ENCODE peak calls at places on chromosome 19, in nine cellular contexts. Q is astrocyte of the spinal cord, O is tibial artery, R is epithelial cell of esophagus, I is IMR-90, W is heart left ventricle, F is adrenal gland, G is Caco-2, T is fibroblast of lung. S is an unnamed sample.

GRCh38 chr19:6402834-6403608 is 10.1 kb upstream of the GTF2F1 start:
- DNase-seq in Q (peak), O (no peak), R (no peak), I (peak), W (no peak), F (no peak), G (peak), T (peak), S (peak)

GRCh38 chr19:30898353-30899103 is 450.7 kb downstream of the TSHZ3 start:
- DNase-seq in Q (no peak), O (no peak), R (no peak), I (no peak), W (no peak), F (no peak), G (no peak), T (no peak), S (no peak)

GRCh38 chr19:47019431-47020041 is at the start of gene NPAS1:
- DNase-seq in Q (no peak), O (no peak), R (no peak), I (no peak), W (no peak), F (no peak), G (no peak), T (no peak), S (no peak)

GRCh38 chr19:50173144-50173543 is 10.1 kb upstream of the IZUMO2 start:
- DNase-seq in Q (no peak), O (no peak), R (no peak), I (no peak), W (no peak), F (no peak), G (peak), T (no peak), S (no peak)

GRCh38 chr19:39200066-39200817 is 3.5 kb downstream of the NCCRP1 start:
- DNase-seq in Q (no peak), O (no peak), R (no peak), I (no peak), W (no peak), F (no peak), G (no peak), T (no peak), S (no peak)

GRCh38 chr19:1140673-1141072 is 33.4 kb downstream of the SBNO2 start:
- DNase-seq in Q (no peak), O (no peak), R (no peak), I (no peak), W (no peak), F (no peak), G (no peak), T (no peak), S (no peak)

GRCh38 chr19:1673645-1674292 is 21.4 kb upstream of the TCF3 start:
- DNase-seq in Q (no peak), O (no peak), R (no peak), I (no peak), W (no peak), F (no peak), G (no peak), T (no peak), S (no peak)

GRCh38 chr19:55441692-55442321 is 1.3 kb downstream of the SHISA7 start:
- DNase-seq in Q (no peak), O (no peak), R (peak), I (no peak), W (no peak), F (no peak), G (no peak), T (no peak), S (no peak)

GRCh38 chr19:41701401-41702075 is 6.9 kb upstream of the CEACAM5 start:
- DNase-seq in Q (no peak), O (no peak), R (no peak), I (no peak), W (no peak), F (no peak), G (peak), T (no peak), S (no peak)

GRCh38 chr19:37983916-37984315 is 76.9 kb downstream of the SIPA1L3 start:
- DNase-seq in Q (no peak), O (peak), R (peak), I (no peak), W (no peak), F (no peak), G (no peak), T (no peak), S (no peak)

GRCh38 chr19:2555422-2556220 is 79.7 kb downstream of the GADD45B start:
- DNase-seq in Q (no peak), O (peak), R (no peak), I (no peak), W (no peak), F (no peak), G (no peak), T (no peak), S (no peak)

GRCh38 chr19:57708641-57709354 is at the start of gene ZNF154:
- DNase-seq in Q (peak), O (no peak), R (peak), I (peak), W (peak), F (peak), G (no peak), T (peak), S (peak)

GRCh38 chr19:30552593-30552992 is 180.4 kb downstream of the ZNF536 start:
- DNase-seq in Q (no peak), O (no peak), R (no peak), I (no peak), W (no peak), F (no peak), G (no peak), T (no peak), S (no peak)

GRCh38 chr19:43318796-43319314 is 34.6 kb upstream of the CD177 start:
- DNase-seq in Q (no peak), O (no peak), R (no peak), I (no peak), W (no peak), F (no peak), G (no peak), T (no peak), S (no peak)

GRCh38 chr19:13212759-13213330 is 62.6 kb downstream of the IER2 start:
- DNase-seq in Q (peak), O (peak), R (peak), I (peak), W (peak), F (peak), G (peak), T (peak), S (peak)

GRCh38 chr19:2949939-2950285 is 5.1 kb upstream of the ZNF77 start:
- DNase-seq in Q (peak), O (no peak), R (peak), I (peak), W (peak), F (peak), G (peak), T (no peak), S (peak)

GRCh38 chr19:49400034-49400433 is 12.0 kb downstream of the KASH5 start:
- DNase-seq in Q (no peak), O (no peak), R (peak), I (peak), W (no peak), F (no peak), G (no peak), T (peak), S (no peak)

GRCh38 chr19:14023404-14024235 is 4.3 kb upstream of the RLN3 start:
- DNase-seq in Q (peak), O (no peak), R (peak), I (peak), W (no peak), F (peak), G (peak), T (no peak), S (peak)

GRCh38 chr19:13825489-13826475 is 30.5 kb downstream of the ZSWIM4 start:
- DNase-seq in Q (no peak), O (no peak), R (peak), I (no peak), W (no peak), F (no peak), G (peak), T (no peak), S (no peak)

GRCh38 chr19:47729468-47729798 is 15.9 kb upstream of the NOP53 start:
- DNase-seq in Q (peak), O (peak), R (peak), I (peak), W (peak), F (no peak), G (peak), T (peak), S (peak)

GRCh38 chr19:932647-933552 is 7.1 kb downstream of the ARID3A start:
- DNase-seq in Q (peak), O (no peak), R (peak), I (peak), W (peak), F (peak), G (peak), T (peak), S (peak)

GRCh38 chr19:2641332-2641698 is 61.2 kb downstream of the GNG7 start:
- DNase-seq in Q (no peak), O (no peak), R (no peak), I (no peak), W (no peak), F (no peak), G (no peak), T (no peak), S (no peak)

GRCh38 chr19:38506723-38507550 is 73.4 kb downstream of the RYR1 start:
- DNase-seq in Q (peak), O (no peak), R (peak), I (no peak), W (peak), F (peak), G (peak), T (no peak), S (peak)

GRCh38 chr19:46494115-46494935 is 1.3 kb downstream of the PNMA8B start:
- DNase-seq in Q (no peak), O (no peak), R (no peak), I (no peak), W (no peak), F (no peak), G (no peak), T (no peak), S (no peak)

GRCh38 chr19:2095338-2095938 is 688 bp downstream of the MOB3A start:
- DNase-seq in Q (no peak), O (no peak), R (no peak), I (no peak), W (no peak), F (no peak), G (no peak), T (no peak), S (no peak)

GRCh38 chr19:32708457-32708856 is 11.1 kb upstream of the TDRD12 start:
- DNase-seq in Q (no peak), O (no peak), R (peak), I (no peak), W (no peak), F (no peak), G (no peak), T (no peak), S (peak)

GRCh38 chr19:42269518-42270345 is 680 bp downstream of the CIC start:
- DNase-seq in Q (no peak), O (peak), R (no peak), I (no peak), W (peak), F (peak), G (no peak), T (no peak), S (no peak)

GRCh38 chr19:55750715-55751114 is 8.2 kb upstream of the RFPL4A start:
- DNase-seq in Q (no peak), O (no peak), R (no peak), I (no peak), W (no peak), F (no peak), G (no peak), T (no peak), S (no peak)

GRCh38 chr19:628168-628567 is 5.2 kb downstream of the POLRMT start:
- DNase-seq in Q (no peak), O (no peak), R (no peak), I (no peak), W (no peak), F (no peak), G (no peak), T (no peak), S (no peak)

GRCh38 chr19:15175609-15176008 is 25.2 kb downstream of the NOTCH3 start:
- DNase-seq in Q (no peak), O (no peak), R (no peak), I (no peak), W (no peak), F (no peak), G (no peak), T (no peak), S (no peak)

GRCh38 chr19:1027020-1027952 is 878 bp downstream of the CNN2 start:
- DNase-seq in Q (no peak), O (no peak), R (peak), I (no peak), W (no peak), F (no peak), G (no peak), T (no peak), S (no peak)

GRCh38 chr19:2533686-2534085 is 57.8 kb downstream of the GADD45B start:
- DNase-seq in Q (no peak), O (no peak), R (no peak), I (no peak), W (no peak), F (no peak), G (no peak), T (no peak), S (peak)

GRCh38 chr19:37470216-37470615 is 1.1 kb downstream of the ZNF570 start:
- DNase-seq in Q (no peak), O (no peak), R (no peak), I (no peak), W (no peak), F (no peak), G (no peak), T (no peak), S (peak)

GRCh38 chr19:2443785-2444182 is 13.0 kb downstream of the LMNB2 start:
- DNase-seq in Q (no peak), O (no peak), R (no peak), I (no peak), W (no peak), F (no peak), G (no peak), T (no peak), S (no peak)

GRCh38 chr19:35117017-35117570 is 1.5 kb downstream of the FXYD3 start:
- DNase-seq in Q (no peak), O (no peak), R (no peak), I (no peak), W (no peak), F (no peak), G (no peak), T (no peak), S (no peak)

GRCh38 chr19:37855098-37855497 is 51.3 kb downstream of the WDR87 start:
- DNase-seq in Q (peak), O (no peak), R (peak), I (peak), W (peak), F (peak), G (no peak), T (peak), S (peak)

GRCh38 chr19:45160870-45161714 is at the start of gene NKPD1:
- DNase-seq in Q (no peak), O (no peak), R (peak), I (no peak), W (no peak), F (no peak), G (peak), T (no peak), S (no peak)
- TF ChIP-seq CTCF in Q (no peak), O (no peak), R (no peak), I (no peak), W (no peak), F (no peak), G (no peak), T (no peak), S (no peak)

DNA sequence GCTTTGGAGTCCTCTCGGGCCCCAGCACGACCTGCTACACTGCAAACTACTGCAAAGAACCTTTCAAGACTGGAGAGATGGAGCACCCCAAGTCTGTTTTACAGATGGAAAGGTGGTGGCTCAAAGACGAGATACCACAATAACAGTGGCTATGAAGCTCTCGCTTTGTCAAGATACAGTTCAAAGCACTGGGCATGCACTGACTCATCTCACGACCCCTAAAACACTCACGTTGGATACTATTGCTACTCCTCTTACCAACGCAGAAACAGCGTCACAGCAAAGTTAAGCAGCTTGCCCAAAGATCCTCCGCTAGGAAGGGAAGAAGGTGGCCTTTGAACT is 24.0 kb upstream of the LAIR1 start:
- DNase-seq in Q (no peak), O (no peak), R (no peak), I (no peak), W (no peak), F (no peak), G (no peak), T (no peak), S (no peak)
- H3K4me3 ChIP-seq in Q (no peak), O (no peak), R (no peak), I (no peak), W (no peak), F (no peak), G (peak), T (no peak), S (no peak)

DNA sequence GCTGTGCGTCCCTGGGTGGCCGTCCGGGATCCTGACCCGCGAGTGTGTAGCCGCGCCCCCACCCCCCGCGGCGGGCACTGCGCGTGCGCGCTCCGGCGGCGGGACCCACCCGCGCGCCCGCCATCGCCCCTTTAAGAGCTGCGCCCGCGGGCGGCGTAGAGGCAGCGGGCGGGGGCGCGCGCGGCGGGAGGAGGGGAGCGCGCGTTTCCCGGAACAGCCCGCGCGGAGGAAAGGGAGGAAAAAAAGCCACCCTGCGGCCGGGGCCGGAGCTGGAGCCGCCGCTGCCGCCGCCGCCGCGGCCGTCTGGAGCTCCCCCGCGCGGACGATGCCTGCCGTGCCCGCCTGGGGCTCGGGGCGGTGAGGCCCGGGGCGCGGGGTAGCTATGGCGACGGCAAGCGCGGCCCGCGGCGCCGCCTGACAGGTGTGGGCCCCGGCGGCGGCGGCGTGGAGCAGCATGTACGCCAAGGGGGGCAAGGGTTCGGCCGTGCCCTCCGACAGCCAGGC is at the start of gene SSBP4:
- DNase-seq in Q (peak), O (peak), R (peak), I (peak), W (peak), F (peak), G (peak), T (peak), S (peak)
- TF ChIP-seq CTCF in Q (no peak), O (peak), R (no peak), I (peak), W (peak), F (no peak), G (peak), T (no peak), S (no peak)

DNA sequence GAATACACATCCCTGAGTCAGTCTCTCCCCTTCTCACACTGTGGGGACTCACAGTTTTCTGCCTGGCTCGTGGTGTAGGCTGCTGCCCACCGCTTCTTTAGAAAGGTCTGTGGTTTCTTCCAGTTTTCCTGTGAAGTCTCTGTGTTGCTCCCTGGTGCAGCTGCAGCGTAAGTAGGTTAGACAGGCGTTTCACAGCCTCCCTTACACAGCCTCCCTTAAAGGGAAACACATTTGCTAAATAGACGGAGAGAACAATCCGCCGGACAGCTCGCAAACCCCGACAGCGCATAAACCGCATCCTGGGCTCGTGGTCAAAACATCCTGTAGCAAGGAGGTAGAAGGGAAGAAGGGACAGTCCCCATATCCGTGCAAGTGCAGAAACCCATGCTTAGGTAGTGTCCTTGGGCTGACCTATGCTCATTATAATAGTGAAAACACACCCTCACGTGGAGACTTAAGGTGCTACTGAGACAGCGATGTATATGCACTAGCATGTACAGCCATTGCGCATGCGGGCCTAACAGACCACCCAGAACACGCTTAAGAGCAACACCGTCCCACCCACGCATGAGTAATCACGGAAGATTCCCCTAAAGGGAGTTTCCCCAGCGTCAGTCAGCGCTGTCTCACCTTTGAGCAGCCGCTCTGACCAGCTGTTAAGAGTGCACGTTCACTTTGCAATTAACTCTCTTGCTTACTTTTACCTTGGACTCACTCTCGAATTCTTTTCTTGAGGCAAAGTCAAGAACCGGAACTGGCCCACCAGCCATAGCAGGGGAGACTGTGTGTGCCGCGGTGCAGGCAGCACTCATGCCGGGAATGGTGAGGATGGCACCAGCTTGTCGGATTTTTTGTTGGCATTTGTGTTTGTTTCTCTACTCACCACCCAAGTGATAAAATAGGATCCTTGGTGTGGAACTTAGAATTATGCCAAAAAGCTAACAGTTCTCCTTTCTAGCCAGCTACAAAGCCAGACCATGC is 16.6 kb downstream of the SIGLEC8 start:
- DNase-seq in Q (no peak), O (no peak), R (peak), I (no peak), W (no peak), F (no peak), G (no peak), T (no peak), S (no peak)
- H3K4me3 ChIP-seq in Q (no peak), O (no peak), R (no peak), I (no peak), W (no peak), F (no peak), G (no peak), T (no peak), S (no peak)

GRCh38 chr19:10691883-10692282 is 9.4 kb upstream of the QTRT1 start:
- DNase-seq in Q (no peak), O (no peak), R (no peak), I (no peak), W (no peak), F (no peak), G (no peak), T (no peak), S (no peak)
- TF ChIP-seq CTCF in Q (no peak), O (no peak), R (no peak), I (no peak), W (no peak), F (no peak), G (no peak), T (no peak), S (no peak)

S was measured in choroid plexus epithelial cell.